ENCODE peak calls at places on chromosomes 6 and 20, in seven cellular contexts. E is psoas muscle, P is hepatocyte, Z is sigmoid colon, M is heart left ventricle, H is spleen, W is foreskin keratinocyte. Y is an unnamed sample.

GRCh38 chr6:158605266-158605878 is 39.2 kb downstream of the DYNLT1 start:
- DNase-seq in P (peak; percentile 80), W (peak; percentile 21), M (no peak), Z (no peak), E (no peak), H (no peak), Y (no peak)

GRCh38 chr6:37210313-37210898 is 40.5 kb downstream of the PIM1 start:
- DNase-seq in M (peak; percentile 75), W (peak; percentile 29), P (peak; percentile 93), Z (peak; percentile 85), E (no peak), H (no peak), Y (no peak)

GRCh38 chr6:83031689-83032088 is 34.0 kb downstream of the UBE3D start:
- DNase-seq in M (no peak), Z (no peak), W (no peak), H (no peak), P (no peak), E (no peak), Y (no peak)

GRCh38 chr20:56955673-56956072 is 310.8 kb downstream of the BMP7 start:
- DNase-seq in P (no peak), Z (no peak), M (no peak), W (no peak), E (no peak), H (no peak), Y (no peak)

GRCh38 chr6:34583861-34584604 is 27.9 kb upstream of the SPDEF start:
- DNase-seq in E (no peak), W (no peak), P (no peak), Z (no peak), H (peak; percentile 51), M (no peak), Y (no peak)

GRCh38 chr6:153090241-153090930 is 40.7 kb downstream of the RGS17 start:
- DNase-seq in E (no peak), Z (no peak), W (peak; percentile 47), P (no peak), H (no peak), M (no peak), Y (no peak)

GRCh38 chr6:455006-455585 is 63.5 kb downstream of the IRF4 start:
- DNase-seq in E (no peak), W (no peak), Z (no peak), M (no peak), H (no peak), P (no peak), Y (peak; percentile 2)

GRCh38 chr20:23268792-23269354 is 81.7 kb upstream of the NXT1 start:
- DNase-seq in M (no peak), P (no peak), E (no peak), Z (no peak), W (no peak), H (peak; percentile 14), Y (no peak)

GRCh38 chr6:123321020-123321419 is 315.7 kb downstream of the TRDN start:
- DNase-seq in W (no peak), M (no peak), P (no peak), H (no peak), Z (no peak), E (no peak), Y (no peak)

GRCh38 chr6:4355241-4355640 is 219.9 kb upstream of the ECI2 start:
- DNase-seq in Z (no peak), M (no peak), P (no peak), W (peak; percentile 75), H (no peak), E (no peak), Y (no peak)

GRCh38 chr6:51855310-51856082 is 231.9 kb downstream of the PKHD1 start:
- DNase-seq in E (no peak), W (no peak), H (no peak), P (peak; percentile 87), Z (no peak), M (no peak), Y (no peak)

GRCh38 chr6:84416043-84416657 is 188.7 kb upstream of the CEP162 start:
- DNase-seq in Z (no peak), H (no peak), W (no peak), P (no peak), E (no peak), M (no peak), Y (no peak)

GRCh38 chr6:53651764-53652401 is 13.7 kb downstream of the KLHL31 start:
- DNase-seq in W (no peak), H (peak; percentile 95), E (peak; percentile 73), P (peak; percentile 92), Z (peak; percentile 82), M (peak; percentile 47), Y (peak; percentile 75)

GRCh38 chr6:162032620-162033019 is 694.9 kb downstream of the PRKN start:
- DNase-seq in Z (no peak), W (no peak), H (no peak), E (no peak), P (no peak), M (no peak), Y (no peak)

GRCh38 chr6:161200610-161201201 is 73.2 kb downstream of the AGPAT4 start:
- DNase-seq in H (no peak), W (no peak), P (no peak), M (no peak), E (no peak), Z (no peak), Y (no peak)

GRCh38 chr6:150288456-150288855 is 80.4 kb upstream of the IYD start:
- DNase-seq in E (no peak), P (no peak), H (no peak), M (no peak), W (no peak), Z (no peak), Y (no peak)

GRCh38 chr6:138550346-138550767 is 51.1 kb upstream of the NHSL1 start:
- DNase-seq in P (no peak), Z (no peak), M (no peak), W (no peak), E (no peak), H (no peak), Y (no peak)

GRCh38 chr6:128567029-128567428 is 46.6 kb upstream of the PTPRK start:
- DNase-seq in Z (no peak), M (no peak), P (no peak), H (no peak), W (peak; percentile 88), E (no peak), Y (no peak)

GRCh38 chr20:31839782-31840487 is 5.5 kb downstream of the FOXS1 start:
- DNase-seq in M (no peak), E (no peak), Z (no peak), H (no peak), P (no peak), W (no peak), Y (no peak)

GRCh38 chr6:106974999-106975698 is 620 bp upstream of the CD24 start:
- DNase-seq in P (peak; percentile 80), M (peak; percentile 24), H (peak; percentile 92), W (peak; percentile 47), E (peak; percentile 24), Z (no peak), Y (peak; percentile 63)

GRCh38 chr20:37627060-37627766 is 66.6 kb upstream of the CTNNBL1 start:
- DNase-seq in Z (no peak), P (peak; percentile 81), W (peak; percentile 10), E (peak; percentile 31), H (no peak), M (peak; percentile 48), Y (no peak)

GRCh38 chr6:45721665-45722064 is 294.0 kb downstream of the CLIC5 start:
- DNase-seq in P (no peak), W (no peak), M (no peak), E (no peak), H (no peak), Z (no peak), Y (no peak)

GRCh38 chr6:47309326-47310130 is at the start of gene TNFRSF21:
- DNase-seq in E (peak; percentile 89), P (peak; percentile 96), W (peak; percentile 75), H (peak; percentile 94), Z (peak; percentile 96), M (peak; percentile 93), Y (peak; percentile 90)
- TF ChIP-seq CTCF in E (peak; percentile 95), P (peak; percentile 95), W (peak; percentile 99), H (peak; percentile 94), Z (peak; percentile 86), M (peak; percentile 96), Y (peak; percentile 97)

GRCh38 chr6:135474362-135474761 is 23.2 kb downstream of the AHI1 start:
- DNase-seq in E (no peak), Z (no peak), W (no peak), P (no peak), M (no peak), H (no peak), Y (no peak)

GRCh38 chr6:135478626-135479025 is 18.9 kb downstream of the AHI1 start:
- DNase-seq in W (no peak), H (no peak), Z (no peak), E (no peak), P (no peak), M (no peak), Y (no peak)

GRCh38 chr6:135475292-135475886 is 22.2 kb downstream of the AHI1 start:
- DNase-seq in H (no peak), Z (no peak), M (no peak), P (peak; percentile 9), E (no peak), W (no peak), Y (no peak)
- H3K27ac ChIP-seq in H (no peak overlapping the region), Z (no peak overlapping the region), M (no peak overlapping the region), P (no peak overlapping the region), E (no peak overlapping the region), W (no peak overlapping the region), Y (no peak overlapping the region)

DNA sequence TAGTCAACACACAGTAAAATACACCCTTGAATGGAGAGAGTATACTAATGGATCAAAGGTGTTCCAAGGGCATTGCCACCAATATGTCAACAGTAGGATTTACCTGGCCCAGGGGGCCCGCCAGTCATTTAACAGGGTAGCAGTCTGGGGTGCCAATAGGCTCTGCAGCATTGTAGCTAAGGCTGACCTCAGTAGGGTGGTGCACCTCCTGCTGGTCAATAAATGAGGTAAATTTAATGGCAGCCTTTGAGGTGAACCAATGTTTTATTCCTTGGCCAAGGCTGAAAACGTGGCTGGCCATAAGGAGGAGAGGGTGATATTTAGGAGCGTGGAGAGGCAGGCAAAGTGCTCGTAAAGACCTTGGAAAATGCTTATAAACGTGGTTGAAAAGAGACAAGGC is 147.2 kb downstream of the RPS12 start:
- DNase-seq in H (no peak), P (no peak), M (no peak), E (no peak), Z (no peak), W (no peak), Y (no peak)
- TF ChIP-seq CTCF in H (no peak), P (peak; percentile 20), M (no peak), E (peak; percentile 15), Z (no peak), W (peak; percentile 22), Y (no peak)

DNA sequence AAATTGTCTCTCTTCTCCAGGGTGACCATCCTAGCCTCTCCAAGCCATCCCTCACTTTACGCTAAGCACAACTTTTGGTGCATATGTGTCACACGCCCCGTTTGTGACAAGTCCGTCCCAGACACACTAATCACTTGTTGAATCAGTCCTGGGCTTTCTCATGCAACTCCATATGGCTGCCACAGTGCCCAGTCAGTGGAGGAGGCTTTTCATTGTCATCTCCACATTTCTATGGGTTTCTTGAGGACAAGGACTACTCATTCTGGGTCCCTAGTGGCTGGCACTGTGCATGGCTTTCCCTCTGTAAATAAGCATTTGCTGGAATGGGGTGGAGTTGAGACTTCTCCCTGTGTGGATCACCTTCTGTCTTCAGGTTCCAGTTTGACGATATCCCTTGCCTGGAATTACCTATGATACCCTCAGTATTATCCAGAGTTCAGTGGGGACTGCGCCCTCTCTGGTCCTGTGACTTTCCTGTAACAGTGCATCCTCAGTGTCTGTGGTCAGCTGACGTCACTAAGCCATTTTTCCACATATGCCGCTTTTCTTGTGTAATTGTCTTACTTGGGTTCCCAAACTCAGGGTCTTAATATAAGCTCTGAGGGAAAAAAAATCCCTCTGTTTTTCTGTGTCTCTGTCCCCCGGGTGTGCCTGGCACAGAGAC is 59.8 kb upstream of the MYL9 start:
- DNase-seq in P (no peak), H (no peak), E (peak; percentile 29), M (no peak), Z (no peak), W (no peak), Y (no peak)
- H3K27ac ChIP-seq in P (no peak overlapping the region), H (no peak overlapping the region), E (peak overlapping the region; percentile 89), M (no peak overlapping the region), Z (peak overlapping the region; percentile 67), W (no peak overlapping the region), Y (no peak overlapping the region)

GRCh38 chr6:93017213-93017612 is 402.1 kb downstream of the EPHA7 start:
- DNase-seq in W (no peak), M (no peak), E (no peak), P (peak; percentile 19), H (no peak), Z (no peak), Y (no peak)
- TF ChIP-seq CTCF in W (no peak), M (no peak), E (no peak), P (peak; percentile 8), H (no peak), Z (no peak), Y (no peak)

Y was measured in RWPE2.